ENCODE peak calls at places on chromosomes 1 and 21, in five cellular contexts. D, O, T, J and W are unnamed samples.

GRCh38 chr1:66335859-66336640 is 197.9 kb upstream of the SGIP1 start:
- DNase-seq in D (peak; percentile 51), O (peak; percentile 57), T (peak; percentile 71), J (peak; percentile 39), W (peak; percentile 84)

GRCh38 chr1:14443164-14443787 is 155.2 kb upstream of the KAZN start:
- DNase-seq in D (peak; percentile 8), O (no peak), T (no peak), J (no peak), W (no peak)

GRCh38 chr1:213273546-213273945 is 222.5 kb downstream of the RPS6KC1 start:
- DNase-seq in D (no peak), O (no peak), T (no peak), J (no peak), W (no peak)

GRCh38 chr21:16424331-16424749 is 694.6 kb downstream of the USP25 start:
- DNase-seq in D (no peak), O (no peak), T (no peak), J (no peak), W (no peak)

GRCh38 chr1:39132505-39133339 is 71.8 kb upstream of the MACF1 start:
- DNase-seq in D (peak; percentile 53), O (peak; percentile 84), T (no peak), J (peak; percentile 61), W (no peak)

GRCh38 chr1:24743404-24744211 is 1.6 kb upstream of the CLIC4 start:
- DNase-seq in D (peak; percentile 70), O (no peak), T (no peak), J (peak; percentile 92), W (no peak)

GRCh38 chr1:188949701-188950100 is 1528.0 kb downstream of the BRINP3 start:
- DNase-seq in D (peak; percentile 45), O (no peak), T (no peak), J (no peak), W (no peak)

GRCh38 chr1:65334081-65334480 is 24.7 kb downstream of the DNAJC6 start:
- DNase-seq in D (no peak), O (no peak), T (no peak), J (no peak), W (no peak)

GRCh38 chr1:9901148-9902059 is 8.7 kb downstream of the CTNNBIP1 start:
- DNase-seq in D (no peak), O (no peak), T (no peak), J (peak; percentile 58), W (no peak)

GRCh38 chr1:208238710-208239517 is 5.3 kb downstream of the PLXNA2 start:
- DNase-seq in D (peak; percentile 60), O (peak; percentile 49), T (no peak), J (peak; percentile 61), W (peak; percentile 15)